ENCODE peak calls at places on chromosomes 3 and 15, in eight cellular contexts. L is ureter; W is activated CD4-positive, alpha-beta T cell treated with anti-CD3 and anti-CD28 coated beads, Interleukin-2, amount 50 U/mL, for 1 hour; A is fibroblast of pulmonary artery; Q is amygdala; H is cardiac fibroblast; D is occipital lobe; S is DMS 273 treated with DMSO at 0.1 percent for 48 hours. Y is an unnamed sample.

GRCh38 chr15:41151451-41152005 is 35.4 kb upstream of the INO80 start:
- DNase-seq in L (no peak), W (no peak), A (no peak), Q (no peak), H (no peak), D (no peak), S (no peak), Y (no peak)

GRCh38 chr3:70861855-70862254 is 549.4 kb upstream of the MDFIC2 start:
- DNase-seq in L (no peak), W (no peak), A (peak), Q (no peak), H (peak), D (no peak), S (no peak), Y (no peak)

GRCh38 chr3:50213383-50213782 is 8.3 kb downstream of the SLC38A3 start:
- DNase-seq in L (no peak), W (no peak), A (no peak), Q (peak), H (no peak), D (peak), S (no peak), Y (no peak)

GRCh38 chr3:142152349-142152748 is 3.0 kb upstream of the TFDP2 start:
- DNase-seq in L (no peak), W (peak), A (no peak), Q (no peak), H (no peak), D (no peak), S (no peak), Y (no peak)

GRCh38 chr3:154062513-154062912 is 58.7 kb upstream of the ARHGEF26 start:
- DNase-seq in L (no peak), W (no peak), A (no peak), Q (no peak), H (no peak), D (no peak), S (no peak), Y (no peak)

GRCh38 chr15:34850121-34850520 is 54.8 kb upstream of the ACTC1 start:
- DNase-seq in L (no peak), W (no peak), A (no peak), Q (no peak), H (no peak), D (no peak), S (no peak), Y (no peak)

GRCh38 chr3:142808103-142808917 is 80.6 kb downstream of the PCOLCE2 start:
- DNase-seq in L (no peak), W (no peak), A (peak), Q (no peak), H (peak), D (no peak), S (no peak), Y (no peak)

GRCh38 chr3:122383915-122384697 is at the start of gene FAM162A:
- DNase-seq in L (peak), W (peak), A (peak), Q (peak), H (peak), D (peak), S (peak), Y (peak)

GRCh38 chr15:93072011-93072410 is 17.0 kb downstream of the RGMA start:
- DNase-seq in L (no peak), W (no peak), A (peak), Q (no peak), H (peak), D (no peak), S (no peak), Y (no peak)

GRCh38 chr3:58329922-58330413 is 2.7 kb upstream of the PXK start:
- DNase-seq in L (no peak), W (no peak), A (no peak), Q (no peak), H (no peak), D (no peak), S (no peak), Y (no peak)

GRCh38 chr3:67601919-67602608 is 52.3 kb downstream of the SUCLG2 start:
- DNase-seq in L (no peak), W (no peak), A (no peak), Q (no peak), H (no peak), D (no peak), S (no peak), Y (no peak)

GRCh38 chr15:72365844-72366243 is 10.0 kb downstream of the HEXA start:
- DNase-seq in L (no peak), W (no peak), A (no peak), Q (no peak), H (no peak), D (no peak), S (no peak), Y (no peak)

Y was measured in activated B cell treated with CpG ODN at 0.5 μM for 24 hours.